ENCODE peak calls at places on chromosomes 1 and 21, in six cellular contexts. Y, M, W, F, C and L are unnamed samples.
A peak's percentile ranks its signal among the peaks of the same experiment; 100 is the strongest.

GRCh38 chr1:47758341-47759237 is 238.6 kb downstream of the TRABD2B start:
- DNase-seq in M (no peak), F (no peak), Y (no peak), C (no peak), W (no peak), L (no peak)

GRCh38 chr1:69055223-69055622 is 512.5 kb upstream of the LRRC7 start:
- DNase-seq in F (no peak), M (peak; percentile 52), Y (no peak), W (no peak), C (no peak), L (no peak)

GRCh38 chr1:147673401-147673800 is 3.1 kb upstream of the ACP6 start:
- DNase-seq in F (no peak), W (no peak), C (no peak), M (no peak), Y (peak; percentile 43), L (no peak)

GRCh38 chr1:93614550-93615200 is 67.0 kb downstream of the BCAR3 start:
- DNase-seq in M (no peak), W (no peak), C (no peak), Y (no peak), F (peak; percentile 34), L (no peak)

GRCh38 chr1:20885121-20885520 is 98.0 kb upstream of the HP1BP3 start:
- DNase-seq in M (no peak), C (no peak), Y (no peak), W (no peak), F (no peak), L (no peak)

GRCh38 chr1:161139765-161140164 is 7.3 kb upstream of the DEDD start:
- DNase-seq in C (no peak), W (no peak), Y (peak; percentile 69), M (no peak), F (no peak), L (no peak)

GRCh38 chr21:44794031-44794374 is 7.6 kb downstream of the UBE2G2 start:
- DNase-seq in W (no peak), F (no peak), Y (no peak), C (no peak), M (no peak), L (no peak)

GRCh38 chr1:23558140-23558871 is 995 bp downstream of the ID3 start:
- DNase-seq in F (no peak), M (no peak), W (peak; percentile 75), C (peak; percentile 67), Y (peak; percentile 80), L (no peak)

GRCh38 chr1:13749543-13750307 is 49.7 kb downstream of the PRDM2 start:
- DNase-seq in M (peak; percentile 41), W (peak; percentile 87), C (peak; percentile 71), F (no peak), Y (peak; percentile 51), L (no peak)

GRCh38 chr1:46724991-46725735 is 6.2 kb upstream of the EFCAB14 start:
- DNase-seq in F (peak; percentile 62), Y (peak; percentile 83), M (peak; percentile 22), C (peak; percentile 68), W (peak; percentile 70), L (no peak)

GRCh38 chr21:16554522-16554921 is 824.7 kb downstream of the USP25 start:
- DNase-seq in Y (no peak), W (no peak), M (no peak), F (no peak), C (no peak), L (no peak)

GRCh38 chr1:55146781-55147180 is 68.4 kb downstream of the USP24 start:
- DNase-seq in Y (peak; percentile 27), M (no peak), C (no peak), W (no peak), F (no peak), L (no peak)

GRCh38 chr1:208055535-208055934 is 144.6 kb upstream of the CD34 start:
- DNase-seq in C (no peak), M (no peak), W (no peak), Y (no peak), F (no peak), L (no peak)

GRCh38 chr21:15701845-15702244 is 27.9 kb upstream of the USP25 start:
- DNase-seq in C (no peak), F (no peak), M (no peak), W (no peak), Y (no peak), L (no peak)

GRCh38 chr1:43327549-43328292 is 9.9 kb upstream of the MPL start:
- DNase-seq in C (no peak), Y (peak; percentile 52), W (no peak), M (no peak), F (no peak), L (no peak)

GRCh38 chr1:210384625-210385024 is 55.9 kb downstream of the HHAT start:
- DNase-seq in Y (no peak), M (no peak), F (no peak), C (no peak), W (no peak), L (no peak)

GRCh38 chr1:61742620-61743431 is 546 bp downstream of the PATJ start:
- DNase-seq in M (no peak), F (no peak), Y (peak; percentile 27), W (peak; percentile 77), C (no peak), L (peak; percentile 32)

GRCh38 chr1:114902343-114902742 is 47.7 kb downstream of the SYCP1 start:
- DNase-seq in C (no peak), F (no peak), Y (no peak), W (no peak), M (no peak), L (no peak)